ENCODE peak calls at places on chromosomes 7 and 10, in seven cellular contexts. I, T, R, Y, F, Q and J are unnamed samples. For H3K27me3, the result is how much of the 10 kb centered on the place peaks cover.

GRCh38 chr10:78457804-78458483 is 424.3 kb downstream of the RPS24 start:
- DNase-seq in I (peak), T (no peak), R (no peak), Y (no peak), F (no peak), Q (no peak), J (no peak)

GRCh38 chr7:142587578-142588191 is 161.6 kb upstream of the PRSS1 start:
- DNase-seq in I (peak), T (peak), R (peak), Y (peak), F (peak), Q (no peak), J (no peak)

GRCh38 chr7:152747224-152747623 is 12.3 kb upstream of the ACTR3B start:
- DNase-seq in I (no peak), T (no peak), R (no peak), Y (no peak), F (no peak), Q (no peak), J (no peak)

GRCh38 chr7:77940647-77941046 is 142.1 kb downstream of the PHTF2 start:
- DNase-seq in I (peak), T (peak), R (peak), Y (peak), F (no peak), Q (no peak), J (no peak)

GRCh38 chr10:125720002-125720382 is 483 bp downstream of the EDRF1 start:
- DNase-seq in I (peak), T (no peak), R (no peak), Y (no peak), F (no peak), Q (no peak), J (no peak)

GRCh38 chr10:58701398-58702135 is 188.9 kb downstream of the BICC1 start:
- DNase-seq in I (no peak), T (no peak), R (no peak), Y (no peak), F (no peak), Q (no peak), J (no peak)

GRCh38 chr10:8950978-8951377 is 896.5 kb downstream of the GATA3 start:
- DNase-seq in I (no peak), T (no peak), R (no peak), Y (no peak), F (no peak), Q (no peak), J (no peak)

GRCh38 chr7:36723951-36724664 is at the start of gene AOAH:
- DNase-seq in I (no peak), T (no peak), R (no peak), Y (no peak), F (no peak), Q (no peak), J (no peak)

GRCh38 chr7:149598721-149599308 is 101.2 kb upstream of the ZNF746 start:
- DNase-seq in I (peak), T (peak), R (peak), Y (peak), F (no peak), Q (peak), J (no peak)

GRCh38 chr10:55232553-55232952 is 431.5 kb upstream of the PCDH15 start:
- DNase-seq in I (no peak), T (no peak), R (no peak), Y (no peak), F (no peak), Q (no peak), J (no peak)

GRCh38 chr10:109205929-109206585 is 717.3 kb downstream of the XPNPEP1 start:
- DNase-seq in I (no peak), T (no peak), R (no peak), Y (no peak), F (no peak), Q (no peak), J (no peak)

GRCh38 chr7:17633099-17633498 is 307.2 kb downstream of the SNX13 start:
- DNase-seq in I (peak), T (peak), R (no peak), Y (no peak), F (no peak), Q (no peak), J (no peak)

GRCh38 chr10:36421999-36422398 is 703.4 kb upstream of the ANKRD30A start:
- DNase-seq in I (no peak), T (no peak), R (no peak), Y (no peak), F (no peak), Q (no peak), J (peak)

GRCh38 chr7:7764515-7765138 is 46.2 kb upstream of the RPA3 start:
- DNase-seq in I (no peak), T (no peak), R (no peak), Y (no peak), F (no peak), Q (no peak), J (no peak)

GRCh38 chr7:112201421-112201820 is 4.8 kb downstream of the DOCK4 start:
- DNase-seq in I (no peak), T (no peak), R (no peak), Y (no peak), F (no peak), Q (no peak), J (no peak)

GRCh38 chr10:110648743-110649651 is 4.9 kb downstream of the RBM20 start:
- DNase-seq in I (no peak), T (no peak), R (no peak), Y (no peak), F (no peak), Q (no peak), J (no peak)

GRCh38 chr10:17548162-17548561 is 69.0 kb downstream of the HACD1 start:
- DNase-seq in I (no peak), T (no peak), R (no peak), Y (no peak), F (no peak), Q (no peak), J (no peak)

GRCh38 chr7:25359471-25360059 is 131.3 kb upstream of the NPVF start:
- DNase-seq in I (no peak), T (no peak), R (peak), Y (no peak), F (no peak), Q (no peak), J (no peak)

GRCh38 chr7:503046-503574 is 16.5 kb downstream of the PDGFA start:
- DNase-seq in I (no peak), T (no peak), R (no peak), Y (no peak), F (no peak), Q (no peak), J (no peak)
- H3K27me3 ChIP-seq in I (under half), T (under half), R (under half), Y (under half), F (under half), Q (under half), J (under half)

DNA sequence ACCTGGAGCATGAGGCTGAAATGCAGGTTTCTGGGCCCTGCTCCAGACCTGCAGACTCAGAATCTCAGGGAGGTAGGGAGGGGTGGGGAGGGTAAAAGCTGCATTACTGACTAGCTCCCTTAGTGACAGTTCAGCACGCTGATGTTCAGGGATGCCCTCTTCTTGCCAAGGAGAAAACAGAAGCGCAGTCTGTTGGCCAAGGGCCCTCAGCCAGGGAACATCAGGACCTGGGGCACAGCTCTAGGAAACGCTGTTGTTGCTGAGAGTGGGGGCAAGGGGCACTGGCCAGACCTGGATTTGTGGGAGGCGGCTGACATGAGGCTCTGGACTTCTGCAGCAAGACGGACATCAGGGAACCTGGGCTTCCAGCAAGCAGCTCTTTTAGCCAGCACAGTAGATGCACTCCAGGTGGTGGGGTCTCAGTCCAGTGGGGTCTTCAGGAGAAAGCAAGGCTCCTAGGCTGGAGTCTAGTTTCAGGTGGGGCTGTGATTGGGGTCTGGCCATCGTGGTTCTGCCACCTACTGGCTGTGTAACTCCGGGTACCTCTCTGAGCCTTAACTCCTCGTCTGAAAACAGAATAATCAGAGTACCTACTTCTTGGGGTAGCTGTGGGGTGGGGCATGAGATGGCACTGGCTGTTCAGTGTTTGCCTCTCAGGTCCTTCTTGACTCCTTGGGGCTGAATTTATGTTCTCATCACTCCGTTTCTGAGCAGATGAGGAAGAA is 72.9 kb upstream of the PRLHR start:
- DNase-seq in I (no peak), T (no peak), R (peak), Y (no peak), F (no peak), Q (no peak), J (no peak)
- TF ChIP-seq YY1 in I (no peak), T (no peak), R (no peak), Y (no peak), F (no peak), Q (no peak), J (no peak)

DNA sequence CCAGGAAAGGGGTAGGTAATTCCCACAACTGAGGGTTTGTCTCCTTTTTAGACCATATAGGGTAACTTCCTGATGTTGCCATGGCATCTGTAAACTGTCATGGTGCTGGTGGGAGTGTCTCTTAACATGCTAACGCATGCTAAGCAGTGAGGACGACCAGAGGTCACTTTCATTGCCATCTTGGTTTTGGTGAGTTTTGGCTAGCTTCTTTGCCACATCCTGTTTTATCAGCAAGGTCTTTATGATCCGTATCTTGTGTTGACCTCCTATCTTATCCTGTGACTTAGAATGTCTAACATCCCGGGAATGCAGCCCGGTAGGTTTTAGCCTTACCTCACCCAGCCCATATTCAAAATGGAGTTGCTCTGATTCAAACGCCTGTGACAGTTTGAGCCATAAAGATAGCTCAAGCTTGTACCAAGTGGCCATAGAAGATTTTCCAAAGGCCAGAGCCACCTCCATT is 176.0 kb upstream of the NAMPT start:
- DNase-seq in I (no peak), T (peak), R (no peak), Y (no peak), F (no peak), Q (no peak), J (no peak)
- H3K27me3 ChIP-seq in I (under half), T (under half), R (under half), Y (under half), F (under half), Q (under half), J (under half)

GRCh38 chr7:14807498-14807897 is 95.1 kb downstream of the DGKB start:
- DNase-seq in I (no peak), T (no peak), R (no peak), Y (no peak), F (no peak), Q (no peak), J (no peak)

GRCh38 chr7:14805105-14805719 is 97.3 kb downstream of the DGKB start:
- DNase-seq in I (no peak), T (no peak), R (no peak), Y (no peak), F (no peak), Q (no peak), J (no peak)

DNA sequence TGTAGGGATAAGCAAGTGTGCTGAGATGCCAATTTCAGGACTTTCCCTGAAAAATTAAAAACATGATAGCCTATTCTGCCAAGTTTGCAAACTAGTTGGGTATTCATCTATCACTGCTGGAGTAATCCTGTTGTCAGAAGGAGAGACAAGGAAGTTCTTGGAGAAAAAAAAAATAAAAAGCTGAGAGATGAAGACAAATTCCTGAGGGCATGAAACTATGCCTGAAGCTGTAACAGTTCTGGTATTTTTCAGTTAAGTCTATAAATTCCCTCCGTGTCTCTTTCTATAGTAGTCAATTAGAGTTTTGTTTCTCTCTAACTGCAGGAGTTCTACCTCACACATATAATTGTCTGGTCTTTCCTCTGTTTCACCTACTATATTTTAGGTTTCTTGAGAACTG is 95.7 kb downstream of the DGKB start:
- DNase-seq in I (no peak), T (no peak), R (no peak), Y (no peak), F (no peak), Q (no peak), J (no peak)
- TF ChIP-seq YY1 in I (no peak), T (no peak), R (no peak), Y (no peak), F (no peak), Q (no peak), J (no peak)

GRCh38 chr7:23308754-23309153 is 9.6 kb downstream of the MALSU1 start:
- DNase-seq in I (no peak), T (no peak), R (no peak), Y (no peak), F (no peak), Q (no peak), J (no peak)

DNA sequence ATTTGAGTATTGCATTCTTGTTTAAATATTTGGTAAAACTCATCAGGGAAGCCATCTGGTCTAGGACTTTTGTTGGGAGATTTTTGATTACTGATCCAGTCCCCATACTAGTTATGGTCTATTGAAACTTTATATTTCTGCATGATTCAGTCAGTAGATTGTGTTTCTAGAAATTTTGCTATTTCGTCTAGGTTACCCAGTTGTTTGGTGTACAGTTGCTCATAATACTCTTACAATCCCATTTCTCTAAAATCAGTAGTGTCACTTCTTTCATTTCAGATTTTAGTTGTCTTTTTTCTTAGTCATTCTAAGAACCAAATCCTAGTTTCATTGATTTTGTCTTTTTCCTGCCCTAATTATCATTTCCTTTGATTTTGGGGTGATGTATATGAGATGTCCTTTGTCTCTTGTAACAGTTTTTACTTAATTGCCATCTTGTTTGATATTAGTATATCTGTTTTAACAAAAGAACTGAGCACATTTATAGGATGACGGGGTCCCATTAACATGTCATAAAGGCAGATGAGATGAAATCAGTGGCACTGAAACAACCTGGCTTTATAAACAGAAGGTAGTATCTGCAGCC is 7.9 kb downstream of the MALSU1 start:
- DNase-seq in I (no peak), T (no peak), R (no peak), Y (no peak), F (no peak), Q (no peak), J (no peak)
- H3K27me3 ChIP-seq in I (under half), T (under half), R (under half), Y (under half), F (under half), Q (under half), J (under half)

DNA sequence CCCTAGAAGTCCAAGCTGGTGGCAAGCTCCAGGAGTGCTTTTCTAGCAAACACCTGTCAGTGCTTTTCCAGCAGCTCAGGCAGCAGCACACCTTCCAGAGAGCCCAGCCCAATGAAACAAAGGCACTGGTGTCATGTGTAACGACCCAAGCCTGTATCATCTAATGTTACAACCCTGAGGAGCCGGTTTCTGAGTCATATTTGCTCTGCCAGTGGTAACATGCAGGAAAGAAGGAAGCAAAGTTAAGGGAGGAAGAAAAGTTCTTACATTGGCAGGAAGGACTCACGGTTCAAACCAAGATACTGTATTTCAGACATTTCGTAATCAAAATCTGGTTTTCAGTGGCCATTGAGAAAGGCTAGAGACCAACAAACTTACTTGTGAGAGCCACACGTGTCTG is at the start of gene ANKRD22:
- DNase-seq in I (no peak), T (peak), R (no peak), Y (no peak), F (no peak), Q (no peak), J (no peak)
- TF ChIP-seq YY1 in I (no peak), T (peak), R (no peak), Y (no peak), F (no peak), Q (no peak), J (no peak)